ENCODE peak calls at places on chromosomes 16 and 17, in five cellular contexts. U, Y, K, W and E are unnamed samples.

GRCh38 chr17:48616719-48617514 is 1.8 kb upstream of the HOXB8 start:
- DNase-seq in U (no peak), Y (no peak), K (no peak), W (no peak), E (no peak)

GRCh38 chr17:79624658-79625478 is 14.0 kb upstream of the RBFOX3 start:
- DNase-seq in U (peak), Y (no peak), K (no peak), W (no peak), E (no peak)

GRCh38 chr16:1592446-1592845 is 19.4 kb downstream of the IFT140 start:
- DNase-seq in U (no peak), Y (no peak), K (no peak), W (no peak), E (no peak)

GRCh38 chr16:81447383-81448101 is 2.9 kb downstream of the CMIP start:
- DNase-seq in U (no peak), Y (no peak), K (no peak), W (peak), E (peak)

GRCh38 chr16:27436065-27436464 is 34.1 kb downstream of the IL21R start:
- DNase-seq in U (no peak), Y (no peak), K (no peak), W (no peak), E (no peak)

GRCh38 chr16:1614226-1615102 is 2.3 kb downstream of the CRAMP1 start:
- DNase-seq in U (peak), Y (no peak), K (peak), W (no peak), E (peak)

GRCh38 chr16:21943571-21943970 is 9.6 kb upstream of the UQCRC2 start:
- DNase-seq in U (no peak), Y (no peak), K (no peak), W (no peak), E (no peak)

GRCh38 chr16:9357829-9358228 is 266.4 kb downstream of the HAPSTR1 start:
- DNase-seq in U (no peak), Y (no peak), K (no peak), W (no peak), E (no peak)

GRCh38 chr17:81025065-81025751 is 9.7 kb upstream of the BAIAP2 start:
- DNase-seq in U (no peak), Y (no peak), K (no peak), W (no peak), E (no peak)

GRCh38 chr16:87499189-87499486 is 6.3 kb upstream of the ZCCHC14 start:
- DNase-seq in U (no peak), Y (no peak), K (no peak), W (no peak), E (no peak)
- TF ChIP-seq FOXM1 in U (no peak), Y (no peak), K (no peak), W (no peak), E (no peak)

GRCh38 chr17:50635720-50636144 is 1.1 kb downstream of the ABCC3 start:
- DNase-seq in U (peak), Y (no peak), K (no peak), W (no peak), E (no peak)

GRCh38 chr17:50634915-50635719 is 436 bp downstream of the ABCC3 start:
- DNase-seq in U (peak), Y (no peak), K (no peak), W (no peak), E (no peak)

GRCh38 chr17:50632637-50633036 is 2.0 kb upstream of the ABCC3 start:
- DNase-seq in U (peak), Y (no peak), K (no peak), W (no peak), E (no peak)

GRCh38 chr17:50633683-50634082 is 998 bp upstream of the ABCC3 start:
- DNase-seq in U (no peak), Y (no peak), K (no peak), W (no peak), E (no peak)

DNA sequence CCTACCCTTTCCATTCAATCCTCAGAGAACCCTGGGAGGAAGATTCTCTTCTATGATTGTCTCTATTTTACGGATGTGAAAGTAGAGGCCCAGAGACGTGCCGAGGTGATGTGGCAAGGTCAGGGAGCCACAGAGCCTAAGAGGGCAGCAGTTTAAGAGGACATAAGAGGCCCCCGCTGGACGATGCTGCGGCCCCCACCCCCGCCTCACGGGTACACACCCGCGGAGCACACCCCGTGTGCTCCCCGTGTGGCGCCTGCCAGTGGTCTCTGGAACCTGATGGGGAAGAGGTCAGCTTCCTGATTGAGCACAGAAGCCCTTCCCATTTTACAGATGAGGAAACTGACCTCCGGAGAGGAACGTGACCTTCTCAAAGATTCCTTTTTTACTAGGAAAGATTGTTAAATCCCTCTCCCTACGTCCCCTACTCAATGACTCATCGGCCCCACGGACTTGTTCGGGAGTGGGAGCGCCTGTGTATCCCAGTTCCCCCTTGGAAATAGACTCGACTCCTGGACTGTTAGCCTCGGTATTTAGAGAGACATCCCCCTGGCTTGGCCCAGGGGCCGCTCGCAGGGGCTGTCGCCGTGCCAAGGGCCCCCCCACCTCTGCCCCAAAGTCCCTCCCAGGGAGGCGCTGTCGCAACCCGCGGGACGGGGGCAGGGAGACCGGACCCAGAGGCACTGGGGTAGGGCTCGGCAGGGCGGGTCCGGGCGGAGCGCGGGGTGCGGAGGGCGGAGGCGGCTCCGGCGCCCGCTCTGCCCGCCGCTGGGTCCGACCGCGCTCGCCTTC is at the start of gene ABCC3:
- DNase-seq in U (peak), Y (no peak), K (no peak), W (peak), E (no peak)
- TF ChIP-seq FOXM1 in U (no peak), Y (no peak), K (no peak), W (no peak), E (no peak)

DNA sequence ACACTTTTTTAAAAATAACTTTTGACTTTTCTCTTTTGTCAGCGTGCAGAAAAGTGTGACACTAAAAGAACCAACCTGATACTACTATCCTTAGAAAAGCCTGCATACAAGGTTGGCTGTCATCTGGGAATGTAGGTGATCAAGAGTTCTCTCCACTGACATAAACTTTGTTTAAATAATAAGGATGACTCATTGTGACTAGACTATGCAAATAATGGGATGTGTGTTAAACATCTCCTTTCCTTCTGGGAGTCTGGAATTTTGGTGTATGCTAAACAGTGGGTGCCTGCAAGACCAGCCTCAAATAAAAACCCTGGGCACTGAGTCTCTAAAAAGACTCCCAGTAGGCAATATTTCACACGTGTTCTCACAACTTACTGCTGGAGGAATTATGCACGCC is 373.4 kb downstream of the CNTNAP4 start:
- DNase-seq in U (no peak), Y (no peak), K (no peak), W (peak), E (no peak)
- TF ChIP-seq FOXM1 in U (no peak), Y (no peak), K (no peak), W (no peak), E (no peak)

GRCh38 chr16:535446-536405 is 8.2 kb downstream of the CAPN15 start:
- DNase-seq in U (no peak), Y (no peak), K (peak), W (no peak), E (no peak)
- TF ChIP-seq FOXM1 in U (no peak), Y (no peak), K (no peak), W (no peak), E (no peak)

GRCh38 chr16:67158637-67159600 is 790 bp downstream of the TRADD start:
- DNase-seq in U (peak), Y (peak), K (peak), W (peak), E (no peak)
- TF ChIP-seq FOXM1 in U (no peak), Y (no peak), K (no peak), W (no peak), E (no peak)

GRCh38 chr17:2211661-2212327 is 91.8 kb downstream of the SMG6 start:
- DNase-seq in U (no peak), Y (no peak), K (no peak), W (no peak), E (no peak)

GRCh38 chr17:2214047-2214717 is 89.4 kb downstream of the SMG6 start:
- DNase-seq in U (no peak), Y (no peak), K (peak), W (no peak), E (peak)

GRCh38 chr17:2212328-2212981 is 91.1 kb downstream of the SMG6 start:
- DNase-seq in U (no peak), Y (no peak), K (no peak), W (no peak), E (no peak)

GRCh38 chr17:2214887-2215615 is 88.5 kb downstream of the SMG6 start:
- DNase-seq in U (peak), Y (no peak), K (no peak), W (no peak), E (no peak)

DNA sequence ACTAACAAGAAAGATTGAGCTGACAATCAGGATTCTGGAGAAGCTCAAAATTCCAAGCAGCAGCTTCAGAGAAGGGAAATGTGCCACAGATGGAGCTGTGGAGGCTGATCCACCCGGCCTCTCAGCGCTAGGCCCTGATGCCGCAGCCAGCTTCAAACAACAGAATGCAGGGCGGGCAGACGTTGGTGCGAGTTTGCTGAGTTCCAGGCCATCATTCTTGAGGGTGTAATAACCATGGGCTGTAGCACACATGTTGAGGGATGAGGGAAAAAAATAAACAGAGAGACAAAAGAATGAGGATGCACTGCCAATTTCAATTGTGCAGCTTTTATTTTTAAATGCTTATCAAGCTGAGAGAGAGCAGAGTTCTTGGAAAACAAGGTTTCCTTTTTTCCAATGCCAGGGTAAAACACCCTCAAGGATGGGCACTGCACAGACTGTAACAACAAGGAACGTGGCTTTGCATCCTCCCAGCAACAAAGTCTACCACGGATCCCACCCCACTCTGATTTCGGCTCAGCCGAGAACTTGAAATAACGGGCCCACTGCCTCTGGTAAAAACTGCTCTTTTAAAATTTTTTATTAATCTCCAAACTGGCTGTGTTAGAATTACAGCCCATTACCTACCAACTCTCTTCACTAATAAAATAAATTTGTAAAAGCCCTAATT is 90.2 kb downstream of the SMG6 start:
- DNase-seq in U (no peak), Y (no peak), K (no peak), W (no peak), E (no peak)
- TF ChIP-seq FOXM1 in U (no peak), Y (no peak), K (no peak), W (no peak), E (no peak)